ENCODE peak calls at places on chromosomes 4 and X, in four cellular contexts. S, H, U and E are unnamed samples.

GRCh38 chr4:5361968-5362367 is 310.7 kb downstream of the STK32B start:
- DNase-seq in S (no peak), H (no peak), U (no peak), E (no peak)

GRCh38 chrX:153598541-153599191 is at the start of gene CCNQ:
- DNase-seq in S (no peak), H (peak), U (no peak), E (peak)

GRCh38 chr4:182678590-182678989 is 238.6 kb downstream of the DCTD start:
- DNase-seq in S (no peak), H (no peak), U (no peak), E (no peak)

GRCh38 chr4:40214038-40214437 is 17.2 kb downstream of the RHOH start:
- DNase-seq in S (no peak), H (no peak), U (no peak), E (no peak)

GRCh38 chr4:134365852-134366251 is 164.3 kb upstream of the PABPC4L start:
- DNase-seq in S (no peak), H (no peak), U (no peak), E (no peak)

GRCh38 chr4:81255524-81255923 is 40.5 kb upstream of the PRKG2 start:
- DNase-seq in S (no peak), H (no peak), U (no peak), E (no peak)

GRCh38 chrX:97743014-97743413 is 859.3 kb downstream of the RPA4 start:
- DNase-seq in S (no peak), H (no peak), U (no peak), E (peak)

GRCh38 chr4:95672811-95673210 is 124.0 kb upstream of the UNC5C start:
- DNase-seq in S (no peak), H (no peak), U (no peak), E (no peak)

GRCh38 chr4:25908491-25908901 is 5.5 kb upstream of the SMIM20 start:
- DNase-seq in S (no peak), H (no peak), U (peak), E (no peak)

GRCh38 chrX:130654409-130654970 is 248.5 kb downstream of the ENOX2 start:
- DNase-seq in S (no peak), H (no peak), U (no peak), E (no peak)

GRCh38 chr4:89024051-89024675 is 32.8 kb downstream of the FAM13A start:
- DNase-seq in S (peak), H (peak), U (peak), E (no peak)

GRCh38 chrX:154490021-154490413 is 412 bp downstream of the SLC10A3 start:
- DNase-seq in S (no peak), H (no peak), U (no peak), E (no peak)

GRCh38 chr4:147589586-147589985 is 27.6 kb upstream of the TMEM184C start:
- DNase-seq in S (no peak), H (no peak), U (no peak), E (no peak)

GRCh38 chr4:53644607-53645006 is 53.3 kb upstream of the LNX1 start:
- DNase-seq in S (no peak), H (no peak), U (no peak), E (no peak)

GRCh38 chr4:105651879-105652640 is 56.4 kb downstream of the INTS12 start:
- DNase-seq in S (no peak), H (no peak), U (no peak), E (no peak)
- TF ChIP-seq CTCF in S (no peak), H (no peak), U (no peak), E (no peak)

DNA sequence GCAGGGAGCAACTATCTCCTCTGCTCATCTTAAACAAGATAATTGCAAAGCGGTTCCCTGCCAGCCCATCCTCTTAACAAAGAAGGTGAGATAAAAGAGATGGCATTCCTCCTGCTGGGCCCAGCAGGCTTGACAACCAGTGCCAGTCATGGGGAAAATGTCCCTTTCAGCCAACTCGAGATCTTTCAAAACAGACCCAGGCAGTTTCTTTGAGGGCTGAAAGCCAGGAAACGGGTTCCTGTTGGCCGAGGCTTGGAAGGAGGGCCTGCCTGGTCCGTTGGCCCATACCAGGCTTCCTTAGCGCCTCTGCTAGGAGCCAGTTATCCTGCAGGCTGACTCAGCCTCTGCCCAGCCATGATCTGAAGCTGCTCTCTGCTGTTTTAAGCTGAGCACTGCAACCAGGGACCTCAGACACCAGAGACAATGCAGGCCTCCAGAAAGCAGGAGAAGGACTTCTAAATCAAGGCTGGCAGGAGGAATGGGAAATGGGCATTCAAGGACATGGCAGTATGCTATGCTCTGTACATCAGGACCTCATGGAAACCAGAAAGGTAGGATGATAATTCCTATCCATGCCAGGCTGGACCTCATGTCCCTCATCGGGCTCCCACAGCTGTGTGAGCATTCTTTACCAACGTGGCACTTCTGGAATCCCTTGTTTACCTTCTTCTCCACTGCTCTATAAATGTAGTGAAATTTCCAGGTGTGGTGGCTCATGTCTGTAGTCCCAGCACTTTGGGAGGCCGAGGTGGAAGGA is 42.4 kb upstream of the SLC2A9 start:
- DNase-seq in S (no peak), H (no peak), U (peak), E (peak)
- TF ChIP-seq ESRRA in S (no peak), H (no peak), U (no peak), E (no peak)

GRCh38 chr4:2788532-2789103 is 4.3 kb upstream of the SH3BP2 start:
- DNase-seq in S (no peak), H (peak), U (no peak), E (no peak)
- TF ChIP-seq ATF2 in S (no peak), H (no peak), U (no peak), E (no peak)

DNA sequence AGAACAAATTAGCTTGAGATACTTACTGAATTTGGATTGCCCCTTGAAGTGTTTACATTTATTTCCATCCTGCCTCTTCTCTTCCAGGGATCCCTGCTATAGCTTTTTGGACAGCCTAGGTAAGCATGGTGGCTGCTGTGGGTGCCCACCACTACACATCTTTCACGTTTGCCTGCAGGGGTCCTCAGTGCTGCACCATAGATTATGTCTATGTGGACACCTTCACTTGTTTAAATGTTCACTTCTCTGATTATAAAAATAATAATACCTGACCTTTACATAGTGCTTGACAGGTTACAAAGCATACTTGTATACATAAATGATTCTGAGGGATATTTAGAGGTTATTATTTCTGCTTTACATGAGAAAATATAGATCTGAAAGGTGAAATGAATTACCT is 67.9 kb upstream of the SLC4A4 start:
- DNase-seq in S (no peak), H (peak), U (peak), E (peak)
- TF ChIP-seq CTCF in S (peak), H (peak), U (peak), E (no peak)

DNA sequence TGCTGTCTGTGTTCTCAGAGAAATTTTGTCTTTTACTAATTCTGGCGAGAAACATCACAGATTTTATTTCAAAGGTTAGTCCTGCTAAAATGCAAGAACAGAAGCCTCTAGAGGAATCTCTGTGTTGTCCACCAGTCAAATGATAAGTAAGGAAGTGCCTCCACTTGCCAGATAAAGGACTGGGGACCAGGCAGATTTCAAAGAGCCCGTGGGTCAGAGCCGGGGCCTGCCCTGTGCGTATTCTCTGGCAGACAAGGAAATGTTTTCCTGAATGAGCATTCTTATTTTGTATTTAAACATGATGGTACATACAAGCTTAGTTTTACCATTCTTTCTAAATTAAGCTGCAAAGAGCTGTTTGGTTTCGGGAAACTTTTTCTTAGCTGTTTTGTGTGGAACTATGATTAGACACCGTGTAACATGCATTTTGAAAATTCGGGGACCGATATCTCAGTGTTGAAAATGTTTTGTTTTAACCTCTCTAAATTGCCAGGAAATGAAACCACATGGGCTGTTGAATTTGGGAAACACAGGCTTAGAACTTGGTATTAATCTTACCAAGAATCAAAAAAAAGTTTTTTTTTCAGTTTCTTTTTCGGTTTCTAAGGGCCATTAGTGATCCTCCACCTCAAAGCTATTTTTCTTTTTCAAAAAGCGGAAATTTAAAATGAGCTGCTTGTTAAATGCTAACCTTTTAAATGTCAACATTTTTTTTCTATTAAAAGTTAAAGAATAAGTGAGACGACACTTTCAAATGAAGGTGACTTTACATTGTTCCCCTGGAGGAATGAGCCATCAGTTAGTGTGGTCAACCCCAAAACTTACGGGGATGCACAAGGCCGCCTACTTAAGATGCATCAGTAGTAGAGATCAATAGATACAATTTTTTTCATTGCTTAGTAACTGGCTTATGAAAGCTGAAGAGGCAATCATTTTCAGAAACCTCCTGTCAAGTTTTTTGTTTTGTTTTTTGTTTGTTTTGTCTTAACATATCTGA is 89.6 kb upstream of the MTM1 start:
- DNase-seq in S (no peak), H (no peak), U (no peak), E (no peak)
- TF ChIP-seq ESRRA in S (no peak), H (no peak), U (no peak), E (no peak)

DNA sequence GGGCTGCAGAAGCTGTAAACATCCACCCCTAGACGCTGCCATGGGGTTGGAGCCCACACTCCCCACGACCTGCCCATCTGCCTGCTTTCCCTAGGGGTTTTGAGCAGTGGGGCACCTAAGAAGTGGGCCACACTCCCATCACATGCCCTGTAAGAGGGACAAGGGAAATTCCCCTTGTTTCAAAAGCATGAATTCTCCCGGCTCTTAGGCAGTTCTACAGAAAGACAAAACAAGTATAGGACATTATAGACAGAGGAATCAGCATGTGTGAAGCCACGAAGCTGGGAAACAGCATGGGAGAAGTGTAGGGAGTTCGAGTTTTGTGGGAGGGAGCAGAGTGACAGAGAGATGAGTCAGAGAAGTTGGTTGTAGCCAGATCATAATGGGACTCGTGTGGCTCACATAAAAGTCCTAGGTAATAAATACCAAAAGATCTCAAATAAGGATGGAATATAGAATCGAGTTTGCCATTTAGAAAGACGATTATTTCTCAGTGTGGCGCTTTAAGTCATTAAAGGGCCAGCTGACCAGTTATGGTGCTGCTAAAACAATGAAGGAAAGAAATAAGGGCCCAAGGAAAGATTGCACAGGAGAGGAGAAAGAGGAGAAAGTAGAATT is 23.9 kb downstream of the APOO start:
- DNase-seq in S (no peak), H (peak), U (peak), E (no peak)
- TF ChIP-seq ATF2 in S (no peak), H (no peak), U (no peak), E (no peak)

DNA sequence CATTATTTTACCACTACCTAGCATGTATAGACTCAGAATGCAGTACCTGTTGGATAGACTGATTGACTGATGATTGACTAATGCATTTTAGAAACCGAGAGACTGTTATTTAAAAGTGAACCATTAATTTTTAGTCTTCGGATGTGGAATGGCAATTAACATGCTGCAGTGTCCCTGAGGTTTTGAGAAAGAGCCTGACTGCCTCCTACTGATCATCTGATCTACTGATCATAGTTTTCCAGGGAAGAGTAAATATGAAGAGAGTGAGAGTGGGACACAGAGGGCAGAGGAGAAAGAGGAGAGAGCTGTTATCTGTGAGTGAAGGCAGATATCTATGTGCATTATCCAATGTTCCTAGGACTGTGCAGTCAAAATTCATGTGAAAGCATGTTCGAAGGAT is 764.8 kb downstream of the TRIML1 start:
- DNase-seq in S (no peak), H (no peak), U (no peak), E (no peak)
- TF ChIP-seq CTCF in S (no peak), H (no peak), U (no peak), E (no peak)

GRCh38 chr4:105527081-105527480 is 25.3 kb upstream of the ARHGEF38 start:
- DNase-seq in S (no peak), H (no peak), U (no peak), E (no peak)

GRCh38 chr4:105526656-105527055 is 25.8 kb upstream of the ARHGEF38 start:
- DNase-seq in S (no peak), H (no peak), U (no peak), E (no peak)

GRCh38 chr4:105520819-105521790 is 31.3 kb upstream of the ARHGEF38 start:
- DNase-seq in S (peak), H (peak), U (peak), E (peak)
- TF ChIP-seq ESRRA in S (no peak), H (no peak), U (no peak), E (no peak)

GRCh38 chrX:15143825-15144121 is 126.1 kb downstream of the ASB9 start:
- DNase-seq in S (no peak), H (no peak), U (no peak), E (no peak)

GRCh38 chrX:15142084-15142715 is 127.7 kb downstream of the ASB9 start:
- DNase-seq in S (no peak), H (no peak), U (peak), E (no peak)

GRCh38 chrX:15150578-15150977 is 119.3 kb downstream of the ASB9 start:
- DNase-seq in S (no peak), H (no peak), U (no peak), E (no peak)

GRCh38 chrX:15143050-15143824 is 126.6 kb downstream of the ASB9 start:
- DNase-seq in S (no peak), H (peak), U (peak), E (peak)

GRCh38 chrX:15146515-15146914 is 123.4 kb downstream of the ASB9 start:
- DNase-seq in S (no peak), H (peak), U (no peak), E (peak)
- TF ChIP-seq ATF2 in S (no peak), H (no peak), U (no peak), E (no peak)

DNA sequence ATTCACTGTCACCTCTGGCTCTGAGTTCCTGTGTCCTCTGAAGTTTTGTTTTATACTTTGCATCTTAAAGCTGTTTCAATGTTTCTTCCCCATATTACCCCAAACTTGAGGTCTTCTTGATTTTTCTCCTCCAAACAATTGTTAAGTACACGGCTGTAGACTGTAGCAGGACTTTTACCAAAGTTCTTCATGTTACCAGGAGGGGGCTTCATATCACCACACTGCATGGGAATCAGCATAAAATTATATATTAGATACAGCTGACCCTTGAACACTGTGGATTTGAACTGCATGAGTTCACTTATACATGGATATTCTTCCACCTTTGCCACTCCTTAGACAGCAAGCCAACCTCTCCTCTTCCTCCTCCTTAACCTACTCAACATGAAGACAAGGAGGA is 56.6 kb downstream of the SPATA18 start:
- DNase-seq in S (no peak), H (no peak), U (no peak), E (no peak)
- TF ChIP-seq CTCF in S (no peak), H (peak), U (no peak), E (no peak)